ENCODE peak calls at places on chromosomes 11 and 22, in seven cellular contexts. Y is lung; H is GM19239; K is activated CD4-positive, alpha-beta T cell treated with anti-CD3 and anti-CD28 coated beads, Interleukin-2, amount 50 U/mL, for 24 hours; D is B cell; Z is NCI-H82; R is Kasumi-1. S is an unnamed sample.

GRCh38 chr11:123470862-123471261 is 40.8 kb downstream of the GRAMD1B start:
- DNase-seq in Y (no peak), H (no peak), K (no peak), D (no peak), Z (no peak), R (no peak), S (no peak)

GRCh38 chr22:44209343-44209742 is 28.6 kb downstream of the PARVG start:
- DNase-seq in Y (no peak), H (no peak), K (no peak), D (no peak), Z (no peak), R (no peak), S (no peak)

GRCh38 chr11:126817096-126817495 is 183.5 kb downstream of the KIRREL3 start:
- DNase-seq in Y (no peak), H (no peak), K (no peak), D (no peak), Z (no peak), R (no peak), S (no peak)

GRCh38 chr22:42788466-42788865 is 67.8 kb upstream of the A4GALT start:
- DNase-seq in Y (no peak), H (no peak), K (no peak), D (no peak), Z (no peak), R (no peak), S (no peak)

GRCh38 chr11:68673991-68674390 is 10.4 kb upstream of the GAL start:
- DNase-seq in Y (no peak), H (no peak), K (no peak), D (no peak), Z (no peak), R (no peak), S (no peak)

GRCh38 chr11:63478896-63479295 is 12.1 kb downstream of the PLAAT5 start:
- DNase-seq in Y (peak), H (peak), K (peak), D (peak), Z (peak), R (peak), S (peak)

GRCh38 chr11:17257200-17257599 is 19.3 kb upstream of the NUCB2 start:
- DNase-seq in Y (no peak), H (no peak), K (no peak), D (no peak), Z (no peak), R (no peak), S (no peak)

GRCh38 chr11:95788921-95789505 is 569 bp downstream of the FAM76B start:
- DNase-seq in Y (peak), H (no peak), K (peak), D (peak), Z (peak), R (peak), S (peak)

GRCh38 chr11:68436985-68437926 is 23.3 kb upstream of the PPP6R3 start:
- DNase-seq in Y (no peak), H (no peak), K (no peak), D (no peak), Z (no peak), R (peak), S (no peak)

GRCh38 chr11:73274722-73275380 is 2.7 kb downstream of the P2RY6 start:
- DNase-seq in Y (no peak), H (no peak), K (no peak), D (peak), Z (no peak), R (peak), S (no peak)

GRCh38 chr11:129699711-129700304 is 115.8 kb upstream of the TMEM45B start:
- DNase-seq in Y (no peak), H (no peak), K (no peak), D (no peak), Z (no peak), R (no peak), S (peak)

GRCh38 chr11:104352036-104352435 is 188.1 kb upstream of the PDGFD start:
- DNase-seq in Y (no peak), H (no peak), K (no peak), D (no peak), Z (no peak), R (no peak), S (no peak)

GRCh38 chr11:10307022-10307410 is 2.1 kb downstream of the ADM start:
- DNase-seq in Y (no peak), H (no peak), K (no peak), D (no peak), Z (no peak), R (peak), S (no peak)

GRCh38 chr11:10784229-10785145 is 24.2 kb downstream of the EIF4G2 start:
- DNase-seq in Y (no peak), H (no peak), K (no peak), D (no peak), Z (peak), R (no peak), S (no peak)

GRCh38 chr11:119371778-119372182 is 9.7 kb downstream of the USP2 start:
- DNase-seq in Y (no peak), H (no peak), K (no peak), D (no peak), Z (peak), R (peak), S (peak)

S was measured in D341Med.